ENCODE peak calls at places on chromosomes 16 and 17, in four cellular contexts. Y is K562, K is H1, W is GM12878. Z is an unnamed sample.
A peak's percentile ranks its signal among the peaks of the same experiment; 100 is the strongest.

GRCh38 chr16:83473926-83474660 is 333.7 kb upstream of the HSBP1 start:
- DNase-seq in Y (no peak), K (no peak), W (no peak), Z (no peak)

GRCh38 chr16:51624083-51624775 is 473.2 kb upstream of the SALL1 start:
- DNase-seq in Y (no peak), K (no peak), W (no peak), Z (no peak)

GRCh38 chr16:73912311-73912710 is 384.3 kb upstream of the PSMD7 start:
- DNase-seq in Y (no peak), K (no peak), W (no peak), Z (no peak)

GRCh38 chr16:69917739-69918138 is 33.4 kb upstream of the CLEC18A start:
- DNase-seq in Y (no peak), K (peak; percentile 46), W (no peak), Z (peak; percentile 99)

GRCh38 chr16:72928089-72928981 is 119.6 kb downstream of the ZFHX3 start:
- DNase-seq in Y (no peak), K (no peak), W (no peak), Z (no peak)

GRCh38 chr17:28574536-28574935 is 2.2 kb downstream of the ALDOC start:
- DNase-seq in Y (no peak), K (no peak), W (no peak), Z (no peak)

GRCh38 chr17:38636054-38636453 is 30.3 kb upstream of the SRCIN1 start:
- DNase-seq in Y (no peak), K (no peak), W (no peak), Z (no peak)

GRCh38 chr17:8075081-8075480 is 12.4 kb downstream of the ALOX12B start:
- DNase-seq in Y (no peak), K (no peak), W (no peak), Z (no peak)

GRCh38 chr16:77920984-77921383 is 101.4 kb upstream of the CLEC3A start:
- DNase-seq in Y (no peak), K (no peak), W (no peak), Z (no peak)

GRCh38 chr16:82091225-82091624 is 56.2 kb downstream of the HSD17B2 start:
- DNase-seq in Y (no peak), K (no peak), W (no peak), Z (peak; percentile 64)

GRCh38 chr16:15610369-15610871 is 32.5 kb downstream of the MARF1 start:
- DNase-seq in Y (no peak), K (no peak), W (no peak), Z (peak; percentile 37)

GRCh38 chr16:15613676-15614075 is 29.3 kb downstream of the MARF1 start:
- DNase-seq in Y (no peak), K (no peak), W (no peak), Z (no peak)

GRCh38 chr16:15608398-15609285 is 34.3 kb downstream of the MARF1 start:
- DNase-seq in Y (no peak), K (no peak), W (no peak), Z (peak; percentile 60)

GRCh38 chr16:15609286-15609649 is 33.7 kb downstream of the MARF1 start:
- DNase-seq in Y (no peak), K (no peak), W (no peak), Z (no peak)

GRCh38 chr16:15611610-15612009 is 31.3 kb downstream of the MARF1 start:
- DNase-seq in Y (no peak), K (no peak), W (no peak), Z (peak; percentile 44)
- H3K4me3 ChIP-seq in Y (no peak overlapping the region), K (no peak overlapping the region), W (no peak overlapping the region), Z (no peak overlapping the region)

GRCh38 chr16:89370601-89371000 is 119.8 kb downstream of the ANKRD11 start:
- DNase-seq in Y (no peak), K (no peak), W (no peak), Z (no peak)

GRCh38 chr16:89371386-89371785 is 119.0 kb downstream of the ANKRD11 start:
- DNase-seq in Y (no peak), K (no peak), W (no peak), Z (no peak)

GRCh38 chr16:89368604-89369249 is 121.6 kb downstream of the ANKRD11 start:
- DNase-seq in Y (no peak), K (no peak), W (no peak), Z (no peak)

GRCh38 chr16:89369266-89369895 is 121.0 kb downstream of the ANKRD11 start:
- DNase-seq in Y (no peak), K (no peak), W (no peak), Z (no peak)

GRCh38 chr16:89370081-89370511 is 120.3 kb downstream of the ANKRD11 start:
- DNase-seq in Y (no peak), K (no peak), W (no peak), Z (peak; percentile 44)
- TF ChIP-seq CHD1 in Y (no peak), K (no peak), W (no peak), Z (no peak)

GRCh38 chr17:4942760-4943508 is 2.9 kb downstream of the RNF167 start:
- DNase-seq in Y (no peak), K (no peak), W (no peak), Z (no peak)

GRCh38 chr17:4945944-4946280 is 2.4 kb downstream of the PFN1 start:
- DNase-seq in Y (no peak), K (no peak), W (no peak), Z (no peak)

GRCh38 chr17:4945176-4945943 is 3.0 kb downstream of the PFN1 start:
- DNase-seq in Y (peak; percentile 39), K (no peak), W (peak; percentile 65), Z (peak; percentile 93)

GRCh38 chr17:4944163-4944553 is 4.1 kb downstream of the RNF167 start:
- DNase-seq in Y (no peak), K (no peak), W (no peak), Z (no peak)

DNA sequence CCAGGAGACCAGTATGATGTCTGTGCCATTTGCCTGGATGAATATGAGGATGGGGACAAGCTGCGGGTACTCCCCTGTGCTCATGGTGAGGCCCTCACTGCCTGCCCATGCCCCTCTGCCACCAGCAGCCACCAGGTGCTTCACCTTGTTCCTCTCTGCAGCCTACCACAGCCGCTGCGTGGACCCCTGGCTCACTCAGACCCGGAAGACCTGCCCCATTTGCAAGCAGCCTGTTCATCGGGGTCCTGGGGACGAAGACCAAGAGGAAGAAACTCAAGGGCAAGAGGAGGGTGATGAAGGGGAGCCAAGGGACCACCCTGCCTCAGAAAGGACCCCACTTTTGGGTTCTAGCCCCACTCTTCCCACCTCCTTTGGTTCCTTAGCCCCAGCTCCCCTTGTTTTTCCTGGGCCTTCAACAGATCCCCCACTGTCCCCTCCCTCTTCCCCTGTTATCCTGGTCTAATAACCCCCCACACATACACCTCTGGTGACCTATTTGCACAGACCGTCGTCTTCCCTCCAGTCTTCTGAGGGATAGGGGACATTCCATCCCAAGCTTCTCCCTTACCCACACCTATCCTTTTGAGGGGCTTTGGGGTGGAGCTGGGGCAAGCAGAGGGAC is 3.7 kb downstream of the PFN1 start:
- DNase-seq in Y (no peak), K (no peak), W (no peak), Z (no peak)
- H3K4me3 ChIP-seq in Y (no peak overlapping the region), K (no peak overlapping the region), W (peak overlapping the region; percentile 96), Z (no peak overlapping the region)

DNA sequence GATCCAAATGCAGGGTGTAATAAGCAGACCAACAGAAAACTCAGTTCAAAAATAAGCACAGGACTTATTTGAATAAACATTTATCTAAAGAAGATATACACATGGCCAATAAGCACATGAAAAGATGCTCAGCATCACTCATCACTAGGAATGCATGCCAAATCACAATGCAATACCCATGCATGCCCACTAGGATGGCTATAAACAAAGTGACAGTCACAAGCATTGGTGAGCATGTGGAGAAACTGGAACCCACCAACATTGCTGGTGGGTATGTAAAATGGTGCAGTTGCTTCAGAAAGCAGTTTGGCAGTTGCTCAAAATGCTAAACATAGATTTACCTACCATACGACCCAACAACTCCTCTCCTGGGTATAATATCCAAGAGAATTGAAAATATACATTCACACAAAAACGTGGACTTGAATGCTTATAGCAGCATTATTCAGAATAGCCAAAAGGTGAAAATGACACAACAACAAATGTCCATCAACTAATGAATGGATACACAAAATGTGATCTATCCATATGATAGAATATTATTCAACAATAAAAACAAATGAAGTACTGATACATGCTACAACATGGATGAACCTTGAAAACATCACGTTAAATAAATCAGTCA is 20.1 kb downstream of the UBE2O start:
- DNase-seq in Y (no peak), K (no peak), W (no peak), Z (peak; percentile 49)
- TF ChIP-seq CHD1 in Y (no peak), K (no peak), W (no peak), Z (no peak)

DNA sequence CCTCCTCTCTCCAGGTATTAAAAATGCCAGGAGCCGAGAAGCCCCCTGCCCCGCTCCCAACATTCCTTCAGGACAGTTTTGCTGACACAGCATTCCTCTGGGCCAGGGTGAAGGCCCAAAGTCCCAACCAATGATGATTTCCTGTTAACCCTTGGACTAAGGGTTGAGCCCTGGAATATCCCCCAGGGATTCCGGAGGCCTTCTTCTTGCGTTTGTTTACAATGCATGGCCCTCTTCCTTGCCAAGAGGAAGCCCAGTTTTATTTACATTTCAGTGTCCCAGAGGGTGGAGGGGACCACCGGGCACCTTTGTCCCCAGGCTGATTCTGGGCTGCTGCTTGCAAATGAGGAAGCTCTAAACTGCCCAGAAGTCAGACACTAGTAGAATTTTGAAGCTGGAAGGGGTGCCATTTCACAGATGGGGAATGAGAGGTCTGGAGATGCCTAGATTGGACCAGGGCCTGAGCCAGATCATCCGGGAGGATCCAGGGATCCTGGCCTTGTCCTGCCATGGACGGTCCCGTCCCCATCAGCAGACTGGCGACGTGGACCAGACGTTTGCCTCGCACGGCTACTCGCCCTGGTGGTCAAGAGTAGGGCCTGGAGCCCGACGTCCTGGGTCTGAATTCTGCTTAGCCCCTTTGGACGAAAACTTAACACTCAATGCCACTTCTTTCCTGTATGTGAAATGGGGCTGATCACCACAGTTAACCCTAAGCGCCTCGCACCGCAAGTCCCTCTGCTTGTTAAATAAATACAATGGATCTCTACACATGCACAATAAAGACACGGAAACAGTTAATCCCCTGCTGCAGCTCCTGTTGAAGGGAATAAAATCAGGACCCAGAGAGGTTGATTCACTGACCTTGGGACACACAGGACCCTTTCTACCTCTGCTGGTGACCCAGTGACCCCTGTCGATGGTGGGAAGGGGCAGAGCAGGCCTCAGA is 55.6 kb upstream of the CIBAR2 start:
- DNase-seq in Y (no peak), K (no peak), W (no peak), Z (no peak)
- H3K4me3 ChIP-seq in Y (no peak overlapping the region), K (peak overlapping the region; percentile 35), W (no peak overlapping the region), Z (no peak overlapping the region)

GRCh38 chr17:69348441-69348840 is 21.5 kb upstream of the ABCA5 start:
- DNase-seq in Y (no peak), K (no peak), W (no peak), Z (no peak)

GRCh38 chr17:69339937-69340336 is 13.0 kb upstream of the ABCA5 start:
- DNase-seq in Y (no peak), K (no peak), W (no peak), Z (no peak)

GRCh38 chr17:69344939-69345338 is 18.0 kb upstream of the ABCA5 start:
- DNase-seq in Y (no peak), K (no peak), W (no peak), Z (no peak)

GRCh38 chr17:69342896-69343644 is 16.1 kb upstream of the ABCA5 start:
- DNase-seq in Y (no peak), K (no peak), W (no peak), Z (no peak)
- TF ChIP-seq CHD1 in Y (no peak), K (no peak), W (no peak), Z (no peak)

GRCh38 chr17:75496005-75496404 is 19.3 kb downstream of the CASKIN2 start:
- DNase-seq in Y (no peak), K (no peak), W (no peak), Z (no peak)

GRCh38 chr17:75492555-75493168 is 22.7 kb downstream of the CASKIN2 start:
- DNase-seq in Y (no peak), K (no peak), W (no peak), Z (no peak)

GRCh38 chr17:75494326-75494877 is 20.9 kb downstream of the CASKIN2 start:
- DNase-seq in Y (no peak), K (no peak), W (no peak), Z (no peak)

GRCh38 chr17:75491680-75492079 is 23.7 kb downstream of the CASKIN2 start:
- DNase-seq in Y (no peak), K (no peak), W (no peak), Z (no peak)

GRCh38 chr17:75493476-75494129 is 21.7 kb downstream of the CASKIN2 start:
- DNase-seq in Y (no peak), K (no peak), W (no peak), Z (no peak)
- H3K4me3 ChIP-seq in Y (no peak overlapping the region), K (no peak overlapping the region), W (no peak overlapping the region), Z (no peak overlapping the region)

Z was measured in IMR-90.